ENCODE peak calls at places on chromosomes 1 and 21, in four cellular contexts. One of them, this sample, is unnamed.

GRCh38 chr1:13892141-13892670 is 192.2 kb downstream of the PRDM2 start:
- DNase-seq in breast epithelium: no peak
- DNase-seq in fibroblast of villous mesenchyme: no peak
- DNase-seq in Peyer's patch: no peak
- DNase-seq in this sample: no peak

GRCh38 chr1:209873067-209873810 is 45.5 kb downstream of the UTP25 start:
- DNase-seq in breast epithelium: no peak
- DNase-seq in fibroblast of villous mesenchyme: peak
- DNase-seq in Peyer's patch: no peak
- DNase-seq in this sample: peak

GRCh38 chr1:28928306-28928987 is 14.1 kb downstream of the EPB41 start:
- DNase-seq in breast epithelium: no peak
- DNase-seq in fibroblast of villous mesenchyme: no peak
- DNase-seq in Peyer's patch: no peak
- DNase-seq in this sample: no peak

GRCh38 chr1:36889846-36890245 is 144.5 kb downstream of the GRIK3 start:
- DNase-seq in breast epithelium: no peak
- DNase-seq in fibroblast of villous mesenchyme: no peak
- DNase-seq in Peyer's patch: no peak
- DNase-seq in this sample: no peak

GRCh38 chr1:168159251-168159650 is 19.5 kb upstream of the TIPRL start:
- DNase-seq in breast epithelium: no peak
- DNase-seq in fibroblast of villous mesenchyme: no peak
- DNase-seq in Peyer's patch: no peak
- DNase-seq in this sample: no peak

GRCh38 chr1:23561076-23561812 is 1.9 kb upstream of the ID3 start:
- DNase-seq in breast epithelium: no peak
- DNase-seq in fibroblast of villous mesenchyme: no peak
- DNase-seq in Peyer's patch: no peak
- DNase-seq in this sample: no peak

GRCh38 chr1:224623743-224624333 is 7.7 kb downstream of the CNIH3 start:
- DNase-seq in breast epithelium: no peak
- DNase-seq in fibroblast of villous mesenchyme: peak
- DNase-seq in Peyer's patch: peak
- DNase-seq in this sample: peak

GRCh38 chr21:32426066-32426465 is 13.6 kb downstream of the EVA1C start:
- DNase-seq in breast epithelium: no peak
- DNase-seq in fibroblast of villous mesenchyme: no peak
- DNase-seq in Peyer's patch: no peak
- DNase-seq in this sample: no peak

GRCh38 chr1:169484683-169485426 is 889 bp downstream of the SLC19A2 start:
- DNase-seq in breast epithelium: peak
- DNase-seq in fibroblast of villous mesenchyme: peak
- DNase-seq in Peyer's patch: peak
- DNase-seq in this sample: peak

GRCh38 chr1:95230768-95231191 is 3.2 kb upstream of the RWDD3 start:
- DNase-seq in breast epithelium: no peak
- DNase-seq in fibroblast of villous mesenchyme: no peak
- DNase-seq in Peyer's patch: no peak
- DNase-seq in this sample: no peak

GRCh38 chr1:115275216-115275615 is 62.8 kb downstream of the NGF start:
- DNase-seq in breast epithelium: no peak
- DNase-seq in fibroblast of villous mesenchyme: peak
- DNase-seq in Peyer's patch: no peak
- DNase-seq in this sample: no peak

DNA sequence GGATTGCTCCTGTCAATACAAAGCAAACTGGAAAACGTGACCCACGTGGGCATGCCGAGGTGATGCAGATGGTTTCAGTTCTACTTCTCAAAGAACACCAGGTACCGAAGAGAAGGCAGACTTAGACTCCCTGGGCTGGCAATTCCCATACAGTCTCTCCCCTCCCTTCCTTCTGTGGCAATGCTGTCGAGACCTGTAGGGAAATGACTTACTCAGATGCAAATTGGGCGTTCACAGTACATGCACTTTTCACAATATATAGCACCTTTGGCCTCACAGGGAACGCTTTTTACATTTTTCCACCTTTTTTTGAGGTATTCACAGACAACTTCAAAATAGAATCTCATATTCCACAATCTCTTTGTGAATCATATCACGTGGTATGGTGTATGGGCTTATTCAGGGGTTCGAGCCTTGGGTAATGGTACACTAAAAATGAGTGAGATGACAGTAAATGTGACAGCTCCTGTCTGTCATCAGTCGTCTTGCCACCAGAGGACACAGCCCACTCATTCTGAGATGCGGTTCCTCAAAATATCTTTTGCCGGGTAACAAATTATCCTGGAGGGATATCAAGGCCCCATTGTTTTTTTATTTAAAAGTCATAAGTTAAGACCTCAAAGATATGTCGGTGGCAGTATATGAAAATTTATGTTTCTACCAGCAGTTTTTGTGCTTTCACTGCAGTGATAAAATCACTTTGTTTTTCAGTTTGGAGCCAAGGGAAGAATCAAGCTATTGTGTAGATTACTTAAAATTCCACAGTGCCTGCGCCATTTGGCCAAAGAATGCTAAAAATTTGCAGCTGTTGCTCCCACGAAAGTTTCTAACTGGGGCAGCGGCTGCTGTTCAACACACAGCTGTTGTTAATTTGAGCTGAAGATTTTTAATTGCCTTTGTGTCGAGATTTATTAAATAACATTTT is 168.4 kb downstream of the ZZZ3 start:
- DNase-seq in breast epithelium: no peak
- DNase-seq in fibroblast of villous mesenchyme: peak
- DNase-seq in Peyer's patch: no peak
- DNase-seq in this sample: peak
- H3K4me3 ChIP-seq in breast epithelium: no peak
- H3K4me3 ChIP-seq in fibroblast of villous mesenchyme: no peak
- H3K4me3 ChIP-seq in Peyer's patch: no peak
- H3K4me3 ChIP-seq in this sample: no peak

GRCh38 chr21:21003701-21004100 is 5.5 kb downstream of the NCAM2 start:
- DNase-seq in breast epithelium: no peak
- DNase-seq in fibroblast of villous mesenchyme: peak
- DNase-seq in Peyer's patch: no peak
- DNase-seq in this sample: peak
- TF ChIP-seq CTCF in breast epithelium: no peak
- TF ChIP-seq CTCF in fibroblast of villous mesenchyme: peak
- TF ChIP-seq CTCF in Peyer's patch: no peak
- TF ChIP-seq CTCF in this sample: peak

GRCh38 chr21:22278366-22278765 is 1280.2 kb downstream of the NCAM2 start:
- DNase-seq in breast epithelium: no peak
- DNase-seq in fibroblast of villous mesenchyme: no peak
- DNase-seq in Peyer's patch: no peak
- DNase-seq in this sample: no peak
- H3K4me3 ChIP-seq in breast epithelium: no peak
- H3K4me3 ChIP-seq in fibroblast of villous mesenchyme: no peak
- H3K4me3 ChIP-seq in Peyer's patch: no peak
- H3K4me3 ChIP-seq in this sample: no peak

DNA sequence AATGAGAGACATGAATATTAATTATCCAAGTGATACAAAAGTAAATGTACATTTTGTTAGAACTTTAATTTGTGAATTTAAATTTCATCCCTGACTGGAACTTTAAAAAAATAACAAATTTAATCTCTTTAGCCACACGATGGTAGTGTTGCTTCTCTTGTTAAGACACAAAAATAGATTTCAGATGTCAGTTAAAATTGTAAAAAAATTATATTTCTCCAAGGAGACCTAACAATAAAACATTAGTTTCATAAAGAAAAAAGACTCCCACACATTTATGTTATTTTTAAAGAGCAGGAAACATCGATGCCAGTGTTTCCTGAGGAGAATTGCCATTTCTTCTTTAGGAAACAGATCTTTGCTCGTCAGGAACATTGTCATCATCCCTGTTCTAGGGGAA is 74.0 kb upstream of the DEPDC1 start:
- DNase-seq in breast epithelium: no peak
- DNase-seq in fibroblast of villous mesenchyme: no peak
- DNase-seq in Peyer's patch: no peak
- DNase-seq in this sample: no peak
- TF ChIP-seq CTCF in breast epithelium: no peak
- TF ChIP-seq CTCF in fibroblast of villous mesenchyme: no peak
- TF ChIP-seq CTCF in Peyer's patch: no peak
- TF ChIP-seq CTCF in this sample: no peak

DNA sequence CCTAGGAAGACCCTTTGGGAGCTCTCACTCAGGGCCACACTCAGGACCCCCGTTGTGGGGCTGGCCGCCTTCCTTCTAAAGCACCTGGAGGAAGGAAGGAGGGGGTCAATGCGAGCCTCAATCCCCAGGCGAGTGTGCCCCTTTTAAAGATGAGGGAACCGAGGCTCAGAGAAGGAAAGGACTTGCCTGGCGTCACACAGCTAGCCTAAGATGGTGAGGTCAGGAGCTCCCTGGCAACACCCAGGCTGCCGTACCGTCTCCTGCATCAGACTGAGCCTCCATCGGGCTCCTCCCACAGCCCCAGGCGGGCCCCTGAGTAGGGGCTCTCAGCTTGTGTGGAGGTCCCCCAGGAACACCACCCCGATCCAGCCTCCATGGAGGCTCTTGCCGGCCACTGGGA is 574 bp upstream of the AIRE start:
- DNase-seq in breast epithelium: no peak
- DNase-seq in fibroblast of villous mesenchyme: no peak
- DNase-seq in Peyer's patch: no peak
- DNase-seq in this sample: no peak
- H3K4me3 ChIP-seq in breast epithelium: no peak
- H3K4me3 ChIP-seq in fibroblast of villous mesenchyme: no peak
- H3K4me3 ChIP-seq in Peyer's patch: no peak
- H3K4me3 ChIP-seq in this sample: no peak

GRCh38 chr1:163071381-163072255 is 2.5 kb downstream of the RGS4 start:
- DNase-seq in breast epithelium: no peak
- DNase-seq in fibroblast of villous mesenchyme: peak
- DNase-seq in Peyer's patch: peak
- DNase-seq in this sample: peak

GRCh38 chr1:163066686-163067085 is 2.5 kb upstream of the RGS4 start:
- DNase-seq in breast epithelium: no peak
- DNase-seq in fibroblast of villous mesenchyme: no peak
- DNase-seq in Peyer's patch: no peak
- DNase-seq in this sample: no peak

GRCh38 chr1:163069655-163070277 is 605 bp downstream of the RGS4 start:
- DNase-seq in breast epithelium: no peak
- DNase-seq in fibroblast of villous mesenchyme: no peak
- DNase-seq in Peyer's patch: no peak
- DNase-seq in this sample: no peak

GRCh38 chr1:163068716-163069115 is 445 bp upstream of the RGS4 start:
- DNase-seq in breast epithelium: no peak
- DNase-seq in fibroblast of villous mesenchyme: peak
- DNase-seq in Peyer's patch: no peak
- DNase-seq in this sample: no peak

DNA sequence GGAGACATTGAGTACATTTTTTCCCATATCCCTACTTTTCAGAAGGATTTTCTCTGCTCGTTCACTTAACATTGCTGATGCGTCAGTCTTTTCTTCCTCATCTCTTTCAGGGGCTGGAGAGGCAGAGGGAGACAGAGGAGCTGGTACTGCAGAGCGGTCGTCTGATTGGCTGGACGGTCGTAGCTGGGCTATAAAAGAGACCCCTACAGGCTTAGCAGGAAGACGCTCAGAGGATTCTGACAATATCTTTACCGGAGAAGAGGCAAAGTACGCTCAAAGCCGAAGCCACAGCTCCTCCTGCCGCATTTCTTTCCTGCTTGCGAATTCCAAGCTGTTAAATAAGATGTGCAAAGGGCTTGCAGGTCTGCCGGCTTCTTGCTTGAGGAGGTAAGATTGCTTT is at the start of gene RGS4:
- DNase-seq in breast epithelium: no peak
- DNase-seq in fibroblast of villous mesenchyme: peak
- DNase-seq in Peyer's patch: no peak
- DNase-seq in this sample: peak
- TF ChIP-seq CTCF in breast epithelium: no peak
- TF ChIP-seq CTCF in fibroblast of villous mesenchyme: peak
- TF ChIP-seq CTCF in Peyer's patch: no peak
- TF ChIP-seq CTCF in this sample: peak

GRCh38 chr1:236140705-236141446 is 1.5 kb upstream of the GPR137B start:
- DNase-seq in breast epithelium: no peak
- DNase-seq in fibroblast of villous mesenchyme: no peak
- DNase-seq in Peyer's patch: no peak
- DNase-seq in this sample: no peak
- H3K4me3 ChIP-seq in breast epithelium: peak
- H3K4me3 ChIP-seq in fibroblast of villous mesenchyme: peak
- H3K4me3 ChIP-seq in Peyer's patch: peak
- H3K4me3 ChIP-seq in this sample: peak